ENCODE peak calls at places on chromosomes 6 and 20, in nine cellular contexts. W is transverse colon, F is RWPE1, Z is A549, D is AG04450, C is lung, L is epithelial cell of prostate, E is upper lobe of right lung, P is ascending aorta. U is an unnamed sample.

GRCh38 chr6:41689171-41690008 is 46.0 kb downstream of the TFEB start:
- DNase-seq in F (no peak), C (no peak), P (no peak), W (no peak), E (peak), L (no peak), Z (no peak), D (no peak), U (no peak)

GRCh38 chr6:38671885-38672467 is 31.0 kb downstream of the GLO1 start:
- DNase-seq in D (peak), W (peak), E (no peak), F (peak), Z (peak), P (no peak), C (peak), L (peak), U (peak)

GRCh38 chr6:166910601-166911000 is 45.7 kb downstream of the RNASET2 start:
- DNase-seq in P (no peak), E (no peak), W (no peak), L (peak), D (no peak), C (no peak), F (peak), Z (no peak), U (no peak)

GRCh38 chr20:44033873-44034272 is 119.2 kb downstream of the TOX2 start:
- DNase-seq in W (no peak), C (no peak), Z (no peak), F (no peak), P (peak), D (no peak), L (no peak), E (no peak), U (no peak)

GRCh38 chr20:362271-363254 is 15.7 kb downstream of the NRSN2 start:
- DNase-seq in L (peak), Z (peak), F (peak), W (peak), E (peak), C (peak), D (no peak), P (peak), U (peak)

GRCh38 chr6:37540390-37540789 is 40.7 kb upstream of the CCDC167 start:
- DNase-seq in D (no peak), L (no peak), F (no peak), P (no peak), Z (no peak), C (no peak), E (no peak), W (no peak), U (no peak)

GRCh38 chr6:128068110-128068460 is 167.2 kb upstream of the THEMIS start:
- DNase-seq in Z (no peak), W (no peak), C (no peak), F (no peak), E (no peak), D (no peak), P (no peak), L (no peak), U (no peak)

GRCh38 chr6:73393278-73393677 is 1.4 kb upstream of the DDX43 start:
- DNase-seq in L (no peak), E (no peak), P (no peak), F (no peak), Z (no peak), W (no peak), C (no peak), D (no peak), U (no peak)

GRCh38 chr6:53240763-53241162 is 92.1 kb upstream of the GCM1 start:
- DNase-seq in Z (no peak), E (no peak), D (no peak), P (no peak), L (no peak), C (no peak), F (no peak), W (no peak), U (no peak)

GRCh38 chr6:319177-320131 is 27.2 kb downstream of the DUSP22 start:
- DNase-seq in W (no peak), C (no peak), D (no peak), F (no peak), P (no peak), Z (no peak), L (no peak), E (no peak), U (no peak)

GRCh38 chr6:133101790-133102189 is 139.4 kb upstream of the EYA4 start:
- DNase-seq in Z (no peak), F (no peak), D (no peak), W (no peak), E (no peak), P (no peak), L (no peak), C (no peak), U (no peak)

GRCh38 chr20:61416546-61416945 is 164.5 kb downstream of the CDH4 start:
- DNase-seq in L (no peak), W (no peak), D (no peak), P (no peak), E (no peak), F (no peak), C (no peak), Z (no peak), U (no peak)
- H3K27ac ChIP-seq in L (no peak), W (no peak), D (no peak), P (no peak), E (no peak), F (no peak), C (no peak), Z (no peak), U (no peak)

DNA sequence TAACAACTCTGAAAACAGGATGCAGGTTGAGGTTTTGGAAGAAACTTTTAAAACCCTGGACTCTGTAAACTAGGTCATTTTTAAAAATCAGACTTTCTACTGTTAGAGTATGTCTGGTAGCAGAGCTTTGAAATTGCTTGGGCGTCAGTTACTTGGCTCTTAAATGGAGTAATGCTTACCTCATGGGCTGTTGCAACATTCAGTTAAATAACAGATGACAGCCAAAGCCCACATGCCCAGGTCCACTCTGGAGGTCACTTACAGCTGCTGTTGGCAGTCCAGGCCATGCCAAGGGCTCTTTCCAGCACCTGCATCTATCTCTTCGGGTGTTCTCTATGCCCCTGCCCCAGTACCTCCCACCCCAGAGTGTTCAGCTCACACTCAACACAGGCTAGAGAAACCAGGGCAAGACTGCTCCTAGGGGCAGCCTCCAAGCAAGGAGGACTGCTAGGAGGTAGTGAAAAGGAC is 96.4 kb downstream of the BANF2 start:
- DNase-seq in W (no peak), Z (no peak), L (no peak), C (peak), P (peak), F (no peak), E (no peak), D (no peak), U (no peak)
- H3K27ac ChIP-seq in W (peak), Z (no peak), L (no peak), C (no peak), P (peak), F (no peak), E (peak), D (no peak), U (no peak)

GRCh38 chr20:36629719-36630340 is 16.2 kb downstream of the SLA2 start:
- DNase-seq in F (no peak), E (no peak), D (no peak), Z (no peak), L (no peak), P (no peak), C (no peak), W (peak), U (no peak)
- H3K27ac ChIP-seq in F (no peak), E (no peak), D (no peak), Z (no peak), L (no peak), P (no peak), C (no peak), W (no peak), U (no peak)

GRCh38 chr6:144341831-144342527 is 56.8 kb downstream of the UTRN start:
- DNase-seq in C (no peak), F (no peak), W (peak), L (no peak), P (no peak), D (no peak), Z (no peak), E (no peak), U (no peak)

GRCh38 chr6:144345451-144345850 is 60.3 kb downstream of the UTRN start:
- DNase-seq in C (no peak), Z (no peak), F (no peak), L (no peak), D (no peak), E (no peak), W (no peak), P (no peak), U (no peak)

GRCh38 chr6:144344651-144345050 is 59.5 kb downstream of the UTRN start:
- DNase-seq in P (no peak), W (no peak), C (no peak), D (no peak), E (no peak), F (no peak), Z (no peak), L (no peak), U (no peak)

GRCh38 chr6:144346719-144347446 is 61.7 kb downstream of the UTRN start:
- DNase-seq in L (no peak), P (no peak), Z (peak), F (peak), D (peak), E (no peak), C (no peak), W (no peak), U (no peak)

GRCh38 chr6:144343736-144344428 is 58.7 kb downstream of the UTRN start:
- DNase-seq in C (no peak), W (peak), F (no peak), P (no peak), D (no peak), E (no peak), Z (no peak), L (no peak), U (no peak)
- H3K27ac ChIP-seq in C (peak), W (peak), F (peak), P (peak), D (no peak), E (peak), Z (peak), L (peak), U (peak)

GRCh38 chr6:158559895-158560786 is at the start of gene TMEM181:
- DNase-seq in P (peak), E (peak), F (peak), C (peak), L (no peak), D (peak), Z (peak), W (peak), U (peak)
- H3K27ac ChIP-seq in P (peak), E (peak), F (peak), C (peak), L (peak), D (peak), Z (peak), W (peak), U (peak)

GRCh38 chr20:49372095-49372734 is 94.4 kb upstream of the ZNFX1 start:
- DNase-seq in D (no peak), E (no peak), P (no peak), Z (no peak), W (no peak), L (no peak), C (no peak), F (peak), U (peak)
- H3K27ac ChIP-seq in D (no peak), E (no peak), P (no peak), Z (no peak), W (no peak), L (no peak), C (no peak), F (peak), U (no peak)

DNA sequence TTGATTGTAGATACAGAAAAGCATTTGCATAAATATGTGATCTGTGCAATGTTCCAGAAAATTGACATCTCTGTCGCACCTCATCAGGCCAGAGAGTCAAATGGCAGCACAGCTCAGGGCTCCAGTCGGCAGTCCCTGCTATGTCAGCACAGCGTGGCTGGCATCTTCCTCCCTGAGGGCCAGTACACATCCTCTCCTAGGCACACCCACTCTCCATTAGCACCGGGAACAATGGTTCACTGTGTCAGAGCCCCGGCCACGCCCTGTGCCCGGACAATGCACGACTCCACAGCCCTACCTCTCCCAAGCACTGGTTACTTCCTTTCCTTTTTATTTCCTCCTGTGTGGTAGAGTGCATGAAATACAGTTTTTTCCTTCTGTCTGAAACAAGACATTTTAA is 114.9 kb downstream of the FOXC1 start:
- DNase-seq in P (no peak), C (peak), D (no peak), Z (no peak), W (peak), E (no peak), L (peak), F (peak), U (no peak)
- H3K27ac ChIP-seq in P (no peak), C (peak), D (no peak), Z (no peak), W (peak), E (peak), L (peak), F (peak), U (peak)

GRCh38 chr20:25300496-25301170 is 52.7 kb downstream of the PYGB start:
- DNase-seq in L (no peak), Z (no peak), F (no peak), E (no peak), C (no peak), D (no peak), P (no peak), W (no peak), U (no peak)

GRCh38 chr20:25303292-25304024 is 55.6 kb downstream of the PYGB start:
- DNase-seq in W (no peak), Z (no peak), L (no peak), C (no peak), P (no peak), E (no peak), D (no peak), F (no peak), U (no peak)

GRCh38 chr20:25302596-25302995 is 54.7 kb downstream of the PYGB start:
- DNase-seq in Z (no peak), D (no peak), L (no peak), C (no peak), F (no peak), W (no peak), E (no peak), P (no peak), U (no peak)

GRCh38 chr20:25299801-25300200 is 51.9 kb downstream of the PYGB start:
- DNase-seq in P (no peak), C (no peak), L (no peak), E (no peak), F (peak), Z (no peak), W (peak), D (no peak), U (peak)

GRCh38 chr20:25301357-25301920 is 53.6 kb downstream of the PYGB start:
- DNase-seq in C (no peak), P (no peak), D (no peak), Z (no peak), W (no peak), E (no peak), F (no peak), L (no peak), U (no peak)
- H3K27ac ChIP-seq in C (no peak), P (no peak), D (no peak), Z (peak), W (no peak), E (no peak), F (peak), L (peak), U (no peak)

GRCh38 chr20:10716855-10717254 is 43.1 kb upstream of the JAG1 start:
- DNase-seq in L (no peak), F (no peak), P (no peak), D (no peak), E (no peak), W (no peak), C (no peak), Z (no peak), U (no peak)
- H3K27ac ChIP-seq in L (no peak), F (no peak), P (no peak), D (no peak), E (no peak), W (peak), C (no peak), Z (peak), U (no peak)

GRCh38 chr20:62354811-62355341 is 12.2 kb downstream of the LAMA5 start:
- DNase-seq in Z (no peak), L (no peak), D (no peak), W (no peak), C (no peak), E (no peak), P (no peak), F (no peak), U (no peak)
- H3K27ac ChIP-seq in Z (peak), L (peak), D (no peak), W (peak), C (peak), E (peak), P (peak), F (peak), U (peak)